ENCODE peak calls at places on chromosomes 5 and 9, in nine cellular contexts. A is A549, W is gastrocnemius medialis, E is foreskin fibroblast, U is breast epithelium, M is fibroblast of pulmonary artery, Q is spleen, D is epithelial cell of esophagus, B is ovary. R is an unnamed sample.

GRCh38 chr5:116437922-116438578 is 136.6 kb downstream of the SEMA6A start:
- DNase-seq in A (no peak), W (no peak), E (no peak), U (no peak), M (no peak), Q (no peak), D (no peak), B (no peak), R (no peak)

GRCh38 chr9:4062966-4063365 is 236.9 kb downstream of the GLIS3 start:
- DNase-seq in A (no peak), W (no peak), E (peak), U (no peak), M (peak), Q (no peak), D (peak), B (no peak), R (no peak)

GRCh38 chr9:21801683-21802417 is 586 bp upstream of the MTAP start:
- DNase-seq in A (peak), W (peak), E (peak), U (peak), M (peak), Q (peak), D (peak), B (peak), R (no peak)

GRCh38 chr5:173790177-173790719 is 97.9 kb upstream of the CPEB4 start:
- DNase-seq in A (no peak), W (no peak), E (no peak), U (no peak), M (no peak), Q (no peak), D (no peak), B (no peak), R (no peak)

GRCh38 chr5:4101189-4101588 is 505.6 kb downstream of the IRX1 start:
- DNase-seq in A (no peak), W (no peak), E (no peak), U (no peak), M (no peak), Q (no peak), D (peak), B (no peak), R (no peak)

GRCh38 chr9:21831841-21832509 is 29.5 kb downstream of the MTAP start:
- DNase-seq in A (peak), W (no peak), E (peak), U (no peak), M (peak), Q (no peak), D (peak), B (no peak), R (peak)

GRCh38 chr5:150584561-150585335 is 55.7 kb upstream of the SYNPO start:
- DNase-seq in A (no peak), W (peak), E (no peak), U (no peak), M (no peak), Q (no peak), D (no peak), B (no peak), R (no peak)

GRCh38 chr9:113187935-113188595 is 33.0 kb downstream of the FKBP15 start:
- DNase-seq in A (peak), W (peak), E (peak), U (no peak), M (peak), Q (peak), D (peak), B (no peak), R (peak)

GRCh38 chr9:106869458-106869857 is 6.5 kb downstream of the ZNF462 start:
- DNase-seq in A (no peak), W (no peak), E (no peak), U (peak), M (peak), Q (no peak), D (peak), B (peak), R (no peak)

GRCh38 chr5:135868681-135869080 is 27.0 kb downstream of the IL9 start:
- DNase-seq in A (no peak), W (no peak), E (no peak), U (no peak), M (no peak), Q (no peak), D (no peak), B (no peak), R (no peak)

DNA sequence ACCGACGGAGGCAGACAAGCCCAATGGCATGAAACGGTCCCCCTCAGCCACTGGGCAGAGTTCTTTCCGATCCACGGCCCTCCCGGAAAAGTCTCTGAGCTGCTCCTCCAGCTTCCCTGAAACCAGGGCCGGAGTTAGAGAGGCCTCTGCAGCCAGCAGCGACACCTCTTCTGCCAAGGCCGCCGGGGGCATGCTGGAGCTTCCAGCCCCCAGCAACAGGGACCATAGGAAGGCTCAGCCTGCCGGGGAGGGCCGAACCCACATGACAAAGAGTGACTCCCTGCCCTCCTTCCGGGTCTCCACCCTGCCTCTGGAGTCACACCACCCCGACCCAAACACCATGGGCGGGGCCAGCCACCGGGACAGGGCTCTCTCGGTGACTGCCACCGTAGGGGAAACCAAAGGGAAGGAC is 30.1 kb downstream of the CD180 start:
- DNase-seq in A (peak), W (peak), E (no peak), U (peak), M (no peak), Q (peak), D (peak), B (peak), R (no peak)
- H3K4me3 ChIP-seq in A (peak), W (peak), E (no peak), U (peak), M (no peak), Q (no peak), D (no peak), B (peak), R (no peak)

GRCh38 chr9:89096807-89097206 is 81.8 kb downstream of the SHC3 start:
- DNase-seq in A (no peak), W (no peak), E (no peak), U (no peak), M (no peak), Q (no peak), D (no peak), B (no peak), R (no peak)
- TF ChIP-seq CTCF in A (no peak), W (no peak), E (no peak), U (no peak), M (no peak), Q (no peak), D (no peak), B (no peak), R (no peak)

GRCh38 chr5:84204772-84205171 is 179.9 kb downstream of the EDIL3 start:
- DNase-seq in A (no peak), W (no peak), E (no peak), U (no peak), M (no peak), Q (no peak), D (no peak), B (no peak), R (no peak)

GRCh38 chr5:84197542-84197941 is 187.1 kb downstream of the EDIL3 start:
- DNase-seq in A (no peak), W (no peak), E (no peak), U (no peak), M (no peak), Q (no peak), D (no peak), B (no peak), R (no peak)

GRCh38 chr5:84202136-84202535 is 182.5 kb downstream of the EDIL3 start:
- DNase-seq in A (no peak), W (no peak), E (no peak), U (no peak), M (no peak), Q (no peak), D (no peak), B (no peak), R (no peak)
- H3K4me3 ChIP-seq in A (no peak), W (no peak), E (no peak), U (no peak), M (no peak), Q (no peak), D (no peak), B (no peak), R (no peak)

DNA sequence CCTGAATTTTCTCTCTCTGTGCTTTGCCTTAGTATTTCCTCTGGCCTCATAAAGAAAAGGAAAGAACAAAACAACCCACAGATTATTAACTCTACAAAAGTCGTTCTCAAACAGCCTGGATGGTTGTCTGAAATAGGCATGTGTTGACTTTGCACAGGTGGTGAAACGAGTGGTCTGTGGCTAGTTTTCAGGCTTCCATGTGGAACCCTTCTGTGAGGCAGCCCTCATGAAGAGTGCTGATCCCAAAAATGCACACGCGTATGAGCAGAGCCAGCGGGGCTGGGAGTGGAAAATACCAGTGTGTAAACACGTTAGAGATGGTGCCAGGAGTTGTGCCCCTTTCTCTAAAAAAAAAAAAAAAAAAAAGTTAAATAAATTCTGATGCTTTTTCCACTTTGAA is 4.9 kb upstream of the PSAT1 start:
- DNase-seq in A (no peak), W (no peak), E (no peak), U (no peak), M (no peak), Q (no peak), D (no peak), B (no peak), R (no peak)
- TF ChIP-seq CTCF in A (no peak), W (no peak), E (no peak), U (no peak), M (no peak), Q (no peak), D (no peak), B (no peak), R (no peak)